ENCODE peak calls at places on chromosomes 4 and X, in nine cellular contexts. H is foreskin fibroblast, I is heart right ventricle, A is OCI-LY7, V is mesothelial cell of epicardium, T is glutamatergic neuron, R is HFFc6, B is activated B cell treated with CpG ODN at 0.5 μM for 24 hours, D is esophagus squamous epithelium. Z is an unnamed sample.

GRCh38 chr4:48268956-48269860 is at the start of gene TEC:
- DNase-seq in A (peak), T (peak), V (no peak), R (no peak), I (peak), B (peak), D (peak), H (peak), Z (no peak)

GRCh38 chr4:8648816-8649630 is 56.5 kb downstream of the CPZ start:
- DNase-seq in T (no peak), B (no peak), D (no peak), A (no peak), I (no peak), V (peak), H (no peak), R (no peak), Z (no peak)

GRCh38 chr4:147731611-147732515 is at the start of gene ARHGAP10:
- DNase-seq in D (no peak), B (peak), A (no peak), H (peak), R (peak), I (peak), V (peak), T (peak), Z (no peak)

GRCh38 chr4:110589297-110589696 is 33.6 kb downstream of the PITX2 start:
- DNase-seq in A (no peak), D (no peak), R (peak), B (no peak), V (no peak), I (no peak), T (no peak), H (peak), Z (no peak)

GRCh38 chrX:111504941-111505340 is 6.5 kb upstream of the SERTM2 start:
- DNase-seq in R (no peak), D (no peak), V (no peak), A (no peak), H (no peak), B (no peak), T (no peak), I (no peak), Z (no peak)

GRCh38 chr4:8200302-8200975 is 1.3 kb downstream of the SH3TC1 start:
- DNase-seq in T (no peak), A (peak), R (no peak), V (no peak), I (peak), D (no peak), H (peak), B (peak), Z (no peak)

GRCh38 chr4:48187813-48188212 is 53.8 kb upstream of the TXK start:
- DNase-seq in H (no peak), I (no peak), R (no peak), T (no peak), A (no peak), D (no peak), V (no peak), B (no peak), Z (no peak)

GRCh38 chr4:126687655-126688358 is 945.0 kb upstream of the INTU start:
- DNase-seq in I (no peak), T (no peak), H (peak), A (no peak), B (no peak), R (no peak), D (no peak), V (no peak), Z (no peak)

GRCh38 chr4:52824603-52825310 is 37.4 kb upstream of the RASL11B start:
- DNase-seq in D (no peak), R (peak), V (peak), I (peak), B (no peak), T (no peak), H (peak), A (no peak), Z (peak)

GRCh38 chrX:25433307-25433706 is 417.5 kb upstream of the ARX start:
- DNase-seq in R (no peak), H (no peak), T (no peak), A (no peak), I (no peak), B (no peak), V (no peak), D (no peak), Z (no peak)

GRCh38 chrX:25432396-25432795 is 416.6 kb upstream of the ARX start:
- DNase-seq in R (no peak), I (no peak), A (no peak), T (no peak), H (no peak), B (no peak), V (no peak), D (no peak), Z (no peak)

GRCh38 chrX:25427873-25428555 is 412.2 kb upstream of the ARX start:
- DNase-seq in A (no peak), D (no peak), R (no peak), I (no peak), V (no peak), T (peak), B (no peak), H (no peak), Z (no peak)
- TF ChIP-seq CTCF in A (peak), D (no peak), R (no peak), I (no peak), V (peak), T (peak), B (no peak), H (no peak), Z (no peak)

DNA sequence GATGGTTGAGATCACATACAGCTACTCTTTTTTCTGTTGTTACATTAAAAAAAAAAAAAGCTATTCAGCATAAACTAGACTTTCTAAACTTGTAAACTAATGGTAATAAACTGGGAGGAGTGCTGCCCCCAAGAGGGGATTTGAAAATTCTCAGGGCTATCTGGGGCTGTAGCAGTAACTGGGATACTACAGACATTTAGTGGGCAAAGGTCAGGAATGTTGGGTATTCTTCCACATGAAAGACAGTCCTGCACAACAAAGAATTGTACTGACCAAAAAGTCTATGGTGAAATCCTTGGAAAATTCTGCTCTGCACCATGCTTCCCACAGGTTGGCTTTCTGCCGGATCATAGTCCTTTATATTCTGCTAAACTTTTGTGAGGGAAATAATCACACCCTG is 232.6 kb upstream of the BOD1L1 start:
- DNase-seq in B (no peak), R (no peak), T (no peak), A (no peak), I (no peak), H (peak), V (no peak), D (no peak), Z (no peak)
- TF ChIP-seq CTCF in B (no peak), R (peak), T (no peak), A (peak), I (peak), H (peak), V (no peak), D (no peak), Z (peak)

DNA sequence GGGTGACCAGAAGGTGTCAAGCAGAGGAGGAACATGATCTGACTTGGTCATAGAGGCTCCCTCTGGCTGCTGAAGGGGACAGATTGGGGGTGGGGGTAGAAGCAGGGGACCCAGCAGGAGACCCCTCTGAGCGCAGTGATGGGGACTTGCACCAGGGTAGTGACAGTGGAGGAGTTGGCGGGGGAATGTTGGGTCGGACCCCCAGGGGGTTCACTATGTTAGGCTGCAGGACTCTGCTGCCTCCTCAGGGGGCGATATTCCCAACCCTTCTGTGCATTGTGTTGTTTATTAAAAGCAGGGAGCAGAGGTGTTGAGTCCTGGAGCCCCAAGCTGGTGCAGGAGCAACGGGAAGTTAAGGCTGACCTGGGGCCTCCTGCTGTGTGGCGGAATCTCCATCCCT is 8.8 kb downstream of the WDR13 start:
- DNase-seq in A (no peak), T (no peak), D (no peak), I (no peak), H (no peak), B (no peak), R (no peak), V (no peak), Z (no peak)
- TF ChIP-seq CTCF in A (peak), T (no peak), D (no peak), I (no peak), H (no peak), B (no peak), R (peak), V (no peak), Z (peak)

DNA sequence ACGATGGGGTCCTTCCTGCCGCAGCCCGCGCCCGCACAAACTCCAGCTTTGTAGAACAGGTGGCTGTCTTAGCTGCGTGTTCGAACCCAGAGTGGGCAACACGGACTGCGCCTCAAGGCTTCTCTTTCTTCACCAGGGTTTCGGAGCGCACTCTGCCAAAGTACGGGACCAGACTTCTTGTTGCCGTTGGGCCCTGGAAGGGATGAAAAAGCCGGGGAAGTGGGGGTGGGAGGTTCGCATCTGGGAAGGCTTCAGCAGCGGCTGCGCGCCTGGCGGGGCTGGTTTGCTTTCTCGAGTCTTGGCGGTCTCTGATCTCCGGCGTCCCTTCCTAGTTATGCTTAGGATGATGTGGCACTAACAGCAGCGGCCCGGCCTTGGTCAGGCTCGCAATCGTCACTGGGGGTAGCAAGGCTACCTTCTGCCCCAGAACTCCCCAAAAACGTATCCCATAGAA is 673 bp downstream of the PARM1 start:
- DNase-seq in H (peak), T (peak), A (no peak), B (no peak), I (peak), V (no peak), D (no peak), R (no peak), Z (no peak)
- TF ChIP-seq CTCF in H (no peak), T (no peak), A (no peak), B (no peak), I (no peak), V (no peak), D (no peak), R (no peak), Z (no peak)

DNA sequence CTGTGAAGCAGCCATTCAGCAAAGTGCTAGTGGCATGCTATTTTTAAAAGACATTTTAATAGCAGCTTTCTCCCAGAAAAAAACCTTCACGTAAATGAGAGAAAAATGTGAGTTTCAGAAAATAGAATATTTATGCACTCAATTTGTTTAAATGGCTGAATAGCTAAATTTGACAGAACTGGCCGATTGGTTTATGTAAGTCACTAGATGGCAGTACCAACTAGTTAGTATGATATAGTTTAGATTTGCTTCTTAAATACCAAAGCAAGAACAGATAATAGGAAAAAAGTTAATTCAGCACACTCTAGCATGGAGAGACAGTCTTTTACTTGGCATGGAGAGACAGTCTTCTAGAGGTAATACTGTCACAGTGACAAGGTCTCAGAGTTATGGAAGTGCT is 250.1 kb downstream of the SNCA start:
- DNase-seq in B (no peak), V (no peak), T (no peak), I (no peak), A (no peak), D (no peak), H (peak), R (peak), Z (no peak)
- TF ChIP-seq CTCF in B (no peak), V (no peak), T (no peak), I (no peak), A (peak), D (no peak), H (peak), R (peak), Z (peak)

DNA sequence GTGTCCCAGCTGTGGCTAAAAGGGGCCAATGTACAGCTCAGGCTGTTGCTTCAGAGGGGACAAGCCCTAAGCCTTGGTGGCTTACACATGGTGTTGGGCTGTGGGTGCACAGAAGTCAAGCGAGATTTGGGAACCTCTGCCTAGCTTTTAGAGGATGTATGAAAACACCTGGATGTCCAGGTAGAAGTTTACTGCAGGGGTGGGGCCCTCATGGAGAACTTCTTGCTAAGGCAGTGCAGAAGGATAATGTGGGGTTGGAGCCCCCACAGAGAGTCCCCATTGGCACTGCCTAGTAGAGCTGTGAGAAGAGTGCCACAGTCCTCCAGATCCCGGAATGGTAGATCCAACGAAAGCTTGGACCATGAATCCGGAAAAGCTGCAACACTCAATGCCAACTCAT is 40.5 kb downstream of the UBA6 start:
- DNase-seq in B (no peak), I (no peak), R (no peak), V (no peak), H (no peak), T (no peak), D (no peak), A (peak), Z (no peak)
- TF ChIP-seq CTCF in B (no peak), I (no peak), R (no peak), V (no peak), H (no peak), T (no peak), D (no peak), A (no peak), Z (no peak)

GRCh38 chr4:180565856-180566431 is 1677.3 kb upstream of the TENM3 start:
- DNase-seq in T (no peak), I (no peak), H (no peak), A (no peak), D (no peak), R (no peak), V (no peak), B (no peak), Z (no peak)
- TF ChIP-seq CTCF in T (no peak), I (no peak), H (no peak), A (no peak), D (no peak), R (no peak), V (no peak), B (no peak), Z (no peak)

GRCh38 chr4:64584981-64585557 is 175.8 kb upstream of the TECRL start:
- DNase-seq in A (peak), D (no peak), I (no peak), R (no peak), V (no peak), H (peak), B (no peak), T (no peak), Z (no peak)
- TF ChIP-seq CTCF in A (peak), D (peak), I (peak), R (peak), V (peak), H (peak), B (no peak), T (peak), Z (peak)

Z was measured in retinal pigment epithelial cell.